ENCODE peak calls at places on chromosome 14, in nine cellular contexts. One of them, this sample, is unnamed.

GRCh38 chr14:97412933-97413574 is 615.9 kb downstream of the VRK1 start:
- DNase-seq in astrocyte: no peak
- DNase-seq in activated CD4-positive, alpha-beta T cell treated with anti-CD3 and anti-CD28 coated beads, Interleukin-2, amount 50 U/mL, for 24 hours: no peak
- DNase-seq in AG09319: no peak
- DNase-seq in Right ventricle myocardium superior: no peak
- DNase-seq in MCF 10A: no peak
- DNase-seq in foreskin fibroblast: no peak
- DNase-seq in dorsolateral prefrontal cortex: no peak
- DNase-seq in kidney tubule cell: no peak
- DNase-seq in this sample: no peak

GRCh38 chr14:74221741-74222140 is 17.5 kb upstream of the VSX2 start:
- DNase-seq in astrocyte: no peak
- DNase-seq in activated CD4-positive, alpha-beta T cell treated with anti-CD3 and anti-CD28 coated beads, Interleukin-2, amount 50 U/mL, for 24 hours: no peak
- DNase-seq in AG09319: no peak
- DNase-seq in Right ventricle myocardium superior: no peak
- DNase-seq in MCF 10A: no peak
- DNase-seq in foreskin fibroblast: no peak
- DNase-seq in dorsolateral prefrontal cortex: no peak
- DNase-seq in kidney tubule cell: no peak
- DNase-seq in this sample: no peak

GRCh38 chr14:99759546-99759925 is 33.7 kb upstream of the EML1 start:
- DNase-seq in astrocyte: no peak
- DNase-seq in activated CD4-positive, alpha-beta T cell treated with anti-CD3 and anti-CD28 coated beads, Interleukin-2, amount 50 U/mL, for 24 hours: no peak
- DNase-seq in AG09319: no peak
- DNase-seq in Right ventricle myocardium superior: peak
- DNase-seq in MCF 10A: no peak
- DNase-seq in foreskin fibroblast: no peak
- DNase-seq in dorsolateral prefrontal cortex: no peak
- DNase-seq in kidney tubule cell: peak
- DNase-seq in this sample: no peak

GRCh38 chr14:71001742-71002141 is 94.5 kb downstream of the PCNX1 start:
- DNase-seq in astrocyte: no peak
- DNase-seq in activated CD4-positive, alpha-beta T cell treated with anti-CD3 and anti-CD28 coated beads, Interleukin-2, amount 50 U/mL, for 24 hours: no peak
- DNase-seq in AG09319: no peak
- DNase-seq in Right ventricle myocardium superior: no peak
- DNase-seq in MCF 10A: no peak
- DNase-seq in foreskin fibroblast: no peak
- DNase-seq in dorsolateral prefrontal cortex: no peak
- DNase-seq in kidney tubule cell: no peak
- DNase-seq in this sample: no peak

GRCh38 chr14:32545109-32545857 is 216.2 kb downstream of the AKAP6 start:
- DNase-seq in astrocyte: no peak
- DNase-seq in activated CD4-positive, alpha-beta T cell treated with anti-CD3 and anti-CD28 coated beads, Interleukin-2, amount 50 U/mL, for 24 hours: no peak
- DNase-seq in AG09319: no peak
- DNase-seq in Right ventricle myocardium superior: no peak
- DNase-seq in MCF 10A: no peak
- DNase-seq in foreskin fibroblast: no peak
- DNase-seq in dorsolateral prefrontal cortex: no peak
- DNase-seq in kidney tubule cell: no peak
- DNase-seq in this sample: no peak

GRCh38 chr14:91008759-91009409 is 51.6 kb downstream of the RPS6KA5 start:
- DNase-seq in astrocyte: no peak
- DNase-seq in activated CD4-positive, alpha-beta T cell treated with anti-CD3 and anti-CD28 coated beads, Interleukin-2, amount 50 U/mL, for 24 hours: no peak
- DNase-seq in AG09319: no peak
- DNase-seq in Right ventricle myocardium superior: no peak
- DNase-seq in MCF 10A: peak
- DNase-seq in foreskin fibroblast: no peak
- DNase-seq in dorsolateral prefrontal cortex: no peak
- DNase-seq in kidney tubule cell: no peak
- DNase-seq in this sample: no peak

GRCh38 chr14:71586131-71586893 is 345.9 kb upstream of the RGS6 start:
- DNase-seq in astrocyte: peak
- DNase-seq in activated CD4-positive, alpha-beta T cell treated with anti-CD3 and anti-CD28 coated beads, Interleukin-2, amount 50 U/mL, for 24 hours: no peak
- DNase-seq in AG09319: peak
- DNase-seq in Right ventricle myocardium superior: no peak
- DNase-seq in MCF 10A: no peak
- DNase-seq in foreskin fibroblast: peak
- DNase-seq in dorsolateral prefrontal cortex: peak
- DNase-seq in kidney tubule cell: no peak
- DNase-seq in this sample: no peak

GRCh38 chr14:50972734-50973133 is 28.5 kb upstream of the PYGL start:
- DNase-seq in astrocyte: no peak
- DNase-seq in activated CD4-positive, alpha-beta T cell treated with anti-CD3 and anti-CD28 coated beads, Interleukin-2, amount 50 U/mL, for 24 hours: no peak
- DNase-seq in AG09319: no peak
- DNase-seq in Right ventricle myocardium superior: no peak
- DNase-seq in MCF 10A: no peak
- DNase-seq in foreskin fibroblast: no peak
- DNase-seq in dorsolateral prefrontal cortex: no peak
- DNase-seq in kidney tubule cell: no peak
- DNase-seq in this sample: no peak

GRCh38 chr14:67413806-67414769 is 2.1 kb upstream of the PLEK2 start:
- DNase-seq in astrocyte: peak
- DNase-seq in activated CD4-positive, alpha-beta T cell treated with anti-CD3 and anti-CD28 coated beads, Interleukin-2, amount 50 U/mL, for 24 hours: peak
- DNase-seq in AG09319: no peak
- DNase-seq in Right ventricle myocardium superior: no peak
- DNase-seq in MCF 10A: peak
- DNase-seq in foreskin fibroblast: peak
- DNase-seq in dorsolateral prefrontal cortex: no peak
- DNase-seq in kidney tubule cell: peak
- DNase-seq in this sample: no peak

GRCh38 chr14:72600551-72601330 is 293.2 kb downstream of the DPF3 start:
- DNase-seq in astrocyte: no peak
- DNase-seq in activated CD4-positive, alpha-beta T cell treated with anti-CD3 and anti-CD28 coated beads, Interleukin-2, amount 50 U/mL, for 24 hours: no peak
- DNase-seq in AG09319: no peak
- DNase-seq in Right ventricle myocardium superior: no peak
- DNase-seq in MCF 10A: no peak
- DNase-seq in foreskin fibroblast: no peak
- DNase-seq in dorsolateral prefrontal cortex: no peak
- DNase-seq in kidney tubule cell: no peak
- DNase-seq in this sample: no peak

This sample was measured in Peyer's patch.